ENCODE peak calls at places on chromosomes 2 and 18, in four cellular contexts. H is left ventricle myocardium inferior, F is H9, V is spleen. I is an unnamed sample. For H3K4me1 and H3K27me3, the result is how much of the 10 kb centered on the place peaks cover.

GRCh38 chr18:45412577-45412976 is 202.7 kb upstream of the SLC14A2 start:
- DNase-seq in H (no peak), F (no peak), V (no peak), I (no peak)

GRCh38 chr2:24831736-24832421 is 38.7 kb downstream of the CENPO start:
- DNase-seq in V (peak), F (no peak), H (peak), I (no peak)

GRCh38 chr2:205130111-205130829 is 552.0 kb upstream of the NRP2 start:
- DNase-seq in F (no peak), H (no peak), V (no peak), I (no peak)

GRCh38 chr2:153873062-153874048 is 1.6 kb downstream of the GALNT13 start:
- DNase-seq in F (peak), V (peak), H (no peak), I (peak)

GRCh38 chr2:201775326-201775725 is 5.4 kb downstream of the ALS2 start:
- DNase-seq in V (no peak), H (no peak), F (no peak), I (no peak)

GRCh38 chr2:29821591-29821990 is 99.8 kb downstream of the ALK start:
- DNase-seq in V (no peak), H (no peak), F (no peak), I (no peak)

GRCh38 chr18:7626175-7626921 is 59.2 kb downstream of the PTPRM start:
- DNase-seq in H (no peak), F (no peak), V (no peak), I (no peak)

GRCh38 chr2:178553047-178553446 is 72.8 kb downstream of the PLEKHA3 start:
- DNase-seq in H (no peak), F (no peak), V (no peak), I (no peak)

GRCh38 chr2:209868595-209868994 is 97.0 kb downstream of the UNC80 start:
- DNase-seq in V (no peak), H (no peak), F (no peak), I (no peak)

DNA sequence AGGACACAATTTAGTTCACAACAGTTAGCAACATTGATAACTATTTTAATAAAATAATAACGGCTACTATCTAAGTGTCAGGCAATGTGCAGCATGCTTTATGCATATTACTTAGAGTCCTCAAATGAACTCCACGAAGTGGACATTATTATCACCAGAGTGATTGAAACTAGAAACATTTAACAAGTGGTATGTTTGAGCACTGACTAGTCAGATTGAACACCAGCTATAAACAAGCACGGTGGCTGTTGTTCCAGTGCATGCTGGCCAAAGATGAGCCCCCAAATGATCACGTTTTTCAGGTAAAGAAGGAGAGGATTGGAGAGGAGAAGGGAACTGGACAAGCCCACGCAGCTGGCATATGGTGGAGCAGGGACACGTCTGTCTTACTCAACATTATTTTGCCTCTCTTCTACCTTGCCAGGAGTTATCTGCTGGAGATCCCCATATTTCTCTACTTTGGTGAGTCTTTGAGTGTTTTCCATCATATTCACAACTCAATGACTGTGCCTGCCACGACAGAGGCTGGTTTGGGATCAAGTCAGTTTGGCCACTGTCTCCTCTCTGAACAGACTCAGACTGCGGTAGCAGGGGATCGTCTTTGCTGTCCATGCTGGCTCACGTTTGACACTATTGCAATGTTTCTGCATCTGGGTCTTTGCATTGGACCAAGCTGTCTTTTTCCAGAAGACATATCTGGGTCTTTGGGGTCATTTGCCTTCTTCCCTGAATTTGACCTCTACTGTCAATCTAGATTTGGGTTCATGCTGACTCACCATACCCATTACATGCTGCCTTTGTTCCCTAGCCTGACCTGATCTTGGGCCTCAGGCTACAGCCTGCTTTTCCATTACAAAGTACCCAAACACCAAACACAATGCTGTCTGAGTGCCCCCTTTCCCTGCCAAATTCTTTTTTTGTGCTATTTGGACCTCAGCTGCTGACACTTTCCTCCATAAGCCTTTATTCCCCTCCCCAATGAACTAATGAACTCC is 66.0 kb upstream of the ACSL3 start:
- DNase-seq in V (no peak), H (no peak), F (peak), I (no peak)
- H3K4me1 ChIP-seq in V (under half), H (half or more), F (under half), I (under half)

GRCh38 chr2:103365071-103365470 is 603.2 kb downstream of the TMEM182 start:
- DNase-seq in H (no peak), V (no peak), F (no peak), I (no peak)
- H3K27me3 ChIP-seq in H (under half), V (under half), F (under half), I (under half)

GRCh38 chr18:57207124-57207916 is 60.4 kb downstream of the BOD1L2 start:
- DNase-seq in V (no peak), F (no peak), H (no peak), I (no peak)

GRCh38 chr18:57209697-57210096 is 62.8 kb downstream of the BOD1L2 start:
- DNase-seq in H (no peak), V (no peak), F (no peak), I (no peak)

GRCh38 chr18:57205641-57206040 is 58.8 kb downstream of the BOD1L2 start:
- DNase-seq in H (no peak), V (no peak), F (no peak), I (no peak)

GRCh38 chr18:57210101-57210661 is 63.3 kb downstream of the BOD1L2 start:
- DNase-seq in V (no peak), H (peak), F (peak), I (peak)

GRCh38 chr18:57208056-57208455 is 61.2 kb downstream of the BOD1L2 start:
- DNase-seq in H (no peak), V (no peak), F (no peak), I (no peak)
- H3K4me1 ChIP-seq in H (under half), V (under half), F (under half), I (under half)

DNA sequence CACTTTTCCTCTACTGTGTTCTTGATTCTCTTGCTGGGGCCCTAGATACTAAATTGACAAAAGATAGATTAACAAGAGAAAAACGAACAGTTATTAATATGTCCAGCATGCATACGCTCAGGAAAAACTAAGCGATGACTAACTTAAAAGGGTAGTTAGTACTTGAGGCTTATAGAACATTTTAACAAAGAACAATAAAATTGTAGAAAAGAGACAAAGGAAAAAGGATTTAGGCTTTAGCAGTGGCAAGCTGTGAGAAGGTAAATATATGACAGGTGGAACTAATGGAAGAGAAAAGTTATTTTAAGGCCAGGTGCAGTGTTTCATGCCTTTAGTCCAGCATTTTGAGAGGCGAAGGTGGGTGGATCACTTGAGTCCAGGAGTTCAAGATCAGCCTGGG is 75.6 kb downstream of the MRO start:
- DNase-seq in V (no peak), F (no peak), H (no peak), I (no peak)
- H3K27me3 ChIP-seq in V (under half), F (under half), H (under half), I (under half)

GRCh38 chr2:23476786-23477185 is 91.8 kb downstream of the KLHL29 start:
- DNase-seq in V (no peak), F (no peak), H (no peak), I (no peak)
- H3K4me1 ChIP-seq in V (under half), F (under half), H (under half), I (under half)

GRCh38 chr2:85758361-85759256 is 4.8 kb downstream of the ATOH8 start:
- DNase-seq in F (no peak), H (peak), V (no peak), I (peak)

GRCh38 chr2:85757860-85758259 is 4.1 kb downstream of the ATOH8 start:
- DNase-seq in V (no peak), H (no peak), F (no peak), I (no peak)

GRCh38 chr2:85760371-85760770 is 6.6 kb downstream of the ATOH8 start:
- DNase-seq in H (no peak), V (no peak), F (no peak), I (no peak)

GRCh38 chr2:85760872-85761271 is 7.1 kb downstream of the ATOH8 start:
- DNase-seq in V (no peak), F (no peak), H (no peak), I (no peak)

DNA sequence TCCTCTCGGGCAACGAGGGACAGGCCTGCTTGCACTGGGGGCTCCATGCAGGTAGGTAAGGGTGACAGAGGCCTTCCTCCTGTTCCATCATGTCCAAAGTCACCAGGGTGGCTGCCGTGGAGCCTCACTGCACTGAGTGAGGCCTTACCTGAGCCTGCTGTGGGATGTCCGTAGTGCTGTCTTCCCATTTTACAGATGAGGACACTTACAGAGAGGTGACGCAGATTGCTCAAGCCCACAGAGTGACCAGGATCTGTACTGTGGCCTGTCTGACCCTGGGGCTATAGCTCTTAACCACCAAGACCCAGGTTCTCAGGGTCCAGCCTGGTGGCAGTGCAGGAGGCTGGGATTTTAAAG is 5.4 kb downstream of the ATOH8 start:
- DNase-seq in F (no peak), H (no peak), V (no peak), I (no peak)
- H3K27me3 ChIP-seq in F (under half), H (under half), V (under half), I (under half)

GRCh38 chr2:20915271-20915670 is 92.4 kb upstream of the LDAH start:
- DNase-seq in V (no peak), H (no peak), F (no peak), I (no peak)

GRCh38 chr2:20916604-20917286 is 93.8 kb upstream of the LDAH start:
- DNase-seq in F (peak), V (no peak), H (no peak), I (no peak)

GRCh38 chr2:20919301-20919800 is 96.5 kb upstream of the LDAH start:
- DNase-seq in V (no peak), H (no peak), F (no peak), I (no peak)

GRCh38 chr2:20917287-20917660 is 94.4 kb upstream of the LDAH start:
- DNase-seq in H (no peak), F (no peak), V (no peak), I (no peak)

GRCh38 chr2:20917724-20918572 is 95.0 kb upstream of the LDAH start:
- DNase-seq in H (no peak), V (no peak), F (no peak), I (no peak)
- H3K4me1 ChIP-seq in H (under half), V (under half), F (under half), I (under half)

DNA sequence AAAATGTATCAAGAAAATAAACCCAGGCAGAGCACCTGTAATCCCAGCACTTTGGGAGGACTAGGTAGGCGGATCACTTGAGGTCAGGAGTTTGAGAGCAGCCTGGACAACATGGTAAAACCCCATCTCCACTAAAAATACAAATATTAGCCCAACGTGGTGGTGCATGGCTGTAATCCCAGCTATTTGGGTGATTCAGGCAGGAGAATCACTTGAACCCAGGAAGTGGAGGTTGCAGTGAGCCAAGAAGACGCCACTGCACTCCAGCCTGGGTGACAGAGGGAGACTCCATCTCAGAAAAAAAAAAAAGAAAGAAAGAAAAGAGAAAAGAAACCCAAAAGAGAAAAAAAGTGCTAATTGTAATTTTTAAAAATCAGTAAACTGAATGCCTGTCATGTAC is 41.4 kb downstream of the DDX18 start:
- DNase-seq in F (no peak), V (no peak), H (no peak), I (no peak)
- H3K27me3 ChIP-seq in F (under half), V (under half), H (half or more), I (under half)

DNA sequence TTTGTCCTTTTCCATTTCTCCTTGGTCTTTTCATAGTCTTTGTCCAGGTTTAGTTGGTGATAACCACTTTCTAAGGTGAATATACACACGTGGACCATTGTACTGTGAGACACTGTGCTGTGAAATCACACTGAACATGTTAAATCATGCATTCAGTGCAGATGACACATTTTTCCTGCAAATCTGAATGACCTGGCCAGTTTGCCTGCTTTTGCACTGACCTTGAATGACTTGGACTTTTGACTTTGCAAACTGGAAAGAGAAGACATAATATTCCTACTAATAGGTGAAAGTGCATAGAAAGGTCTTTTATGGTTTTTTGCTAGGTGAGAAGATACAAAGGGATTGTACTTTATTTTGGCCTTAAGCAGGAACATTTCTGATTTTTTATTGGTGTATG is 21.7 kb upstream of the PHLPP1 start:
- DNase-seq in H (no peak), F (no peak), V (no peak), I (no peak)
- H3K4me1 ChIP-seq in H (under half), F (under half), V (under half), I (under half)

DNA sequence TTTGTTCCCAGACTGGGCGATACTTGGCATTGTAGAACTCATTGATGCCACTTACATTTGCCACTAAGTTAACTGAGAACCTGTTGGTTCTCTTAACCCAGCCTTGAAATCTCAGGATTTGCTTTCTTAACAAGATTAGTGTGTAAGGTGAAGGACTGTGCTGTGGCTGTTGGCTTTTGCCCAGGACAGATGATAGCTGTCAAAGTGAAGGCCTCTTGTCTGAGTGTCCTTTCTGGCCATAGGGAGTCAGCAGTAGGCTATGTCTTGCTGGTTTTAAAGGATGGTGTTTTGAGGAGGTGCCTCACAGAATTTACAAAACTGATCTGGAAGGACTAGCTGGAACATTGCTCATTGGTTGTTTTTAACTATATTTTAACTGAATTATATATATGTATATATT is 2.6 kb downstream of the DPYSL5 start:
- DNase-seq in H (no peak), F (no peak), V (no peak), I (no peak)
- H3K27me3 ChIP-seq in H (half or more), F (under half), V (half or more), I (under half)

I was measured in aorta.